ENCODE peak calls at places on chromosomes 7 and 10, in ten cellular contexts. H is brain microvascular endothelial cell; E is BJ; R is epithelial cell of proximal tubule; L is CD4-positive, alpha-beta T cell; V is HFF-Myc; Y is endothelial cell of umbilical vein; Z is right lobe of liver; J is HL-60; G is endothelial cell. U is an unnamed sample.

GRCh38 chr7:84248267-84248666 is 53.7 kb upstream of the SEMA3A start:
- DNase-seq in Y (no peak), H (no peak), G (no peak), E (no peak), J (peak), V (no peak), L (no peak), R (no peak), Z (no peak), U (peak)

GRCh38 chr10:132464256-132465192 is 67.5 kb downstream of the PWWP2B start:
- DNase-seq in R (no peak), E (no peak), Z (peak), H (no peak), G (no peak), J (no peak), V (no peak), L (no peak), Y (no peak), U (no peak)

GRCh38 chr7:25216837-25217236 is 11.4 kb downstream of the NPVF start:
- DNase-seq in V (peak), J (no peak), L (no peak), Y (peak), H (no peak), Z (no peak), G (no peak), R (peak), E (peak), U (peak)

GRCh38 chr10:88343761-88344484 is 239.2 kb downstream of the RNLS start:
- DNase-seq in E (no peak), V (no peak), G (no peak), J (no peak), Z (no peak), Y (no peak), H (no peak), L (no peak), R (no peak), U (no peak)

GRCh38 chr7:55369427-55369826 is 4.3 kb downstream of the LANCL2 start:
- DNase-seq in E (peak), R (peak), L (no peak), Z (no peak), G (no peak), H (peak), J (no peak), Y (peak), V (peak), U (no peak)

GRCh38 chr7:95205821-95206220 is 118.5 kb downstream of the PON1 start:
- DNase-seq in Z (no peak), G (no peak), E (no peak), H (peak), R (peak), V (no peak), L (no peak), Y (no peak), J (no peak), U (no peak)

GRCh38 chr7:129213828-129214227 is 11.0 kb upstream of the AHCYL2 start:
- DNase-seq in H (no peak), R (no peak), G (no peak), J (peak), Z (no peak), V (no peak), E (no peak), Y (no peak), L (no peak), U (peak)

GRCh38 chr7:29919790-29920189 is 69.8 kb downstream of the SCRN1 start:
- DNase-seq in H (no peak), V (no peak), J (no peak), Z (no peak), Y (no peak), L (no peak), G (no peak), E (no peak), R (no peak), U (no peak)

GRCh38 chr7:38220452-38220851 is 42.4 kb downstream of the STARD3NL start:
- DNase-seq in Z (no peak), Y (no peak), H (no peak), L (no peak), J (no peak), E (no peak), R (no peak), V (no peak), G (no peak), U (no peak)

GRCh38 chr7:45160374-45160773 is 2.8 kb downstream of the RAMP3 start:
- DNase-seq in Y (no peak), J (no peak), V (no peak), Z (no peak), G (no peak), H (no peak), R (no peak), L (no peak), E (no peak), U (no peak)

GRCh38 chr10:99533496-99534455 is 1.0 kb downstream of the NKX2-3 start:
- DNase-seq in Z (no peak), H (no peak), Y (no peak), L (no peak), E (no peak), G (no peak), J (no peak), R (no peak), V (no peak), U (no peak)

GRCh38 chr10:52316005-52316404 is 1.9 kb downstream of the DKK1 start:
- DNase-seq in H (peak), Z (no peak), G (no peak), J (no peak), Y (peak), R (no peak), L (no peak), E (no peak), V (no peak), U (no peak)

GRCh38 chr7:158957507-158957900 is 101.1 kb downstream of the DYNC2I1 start:
- DNase-seq in Y (no peak), G (no peak), J (no peak), L (no peak), V (no peak), H (no peak), E (no peak), R (no peak), Z (no peak), U (no peak)

GRCh38 chr10:33114451-33114944 is 156.5 kb upstream of the ITGB1 start:
- DNase-seq in Z (no peak), E (no peak), V (no peak), G (no peak), Y (no peak), H (peak), L (no peak), R (no peak), J (no peak), U (no peak)

GRCh38 chr10:74587109-74587508 is 239.3 kb upstream of the KAT6B start:
- DNase-seq in L (no peak), G (no peak), Y (no peak), J (no peak), R (no peak), E (no peak), Z (no peak), H (no peak), V (no peak), U (no peak)

GRCh38 chr7:131328387-131329175 is 905 bp downstream of the MKLN1 start:
- DNase-seq in R (no peak), H (peak), V (no peak), Z (no peak), L (no peak), J (no peak), E (peak), Y (peak), G (no peak), U (peak)

GRCh38 chr7:139043823-139044812 is 8.3 kb upstream of the ZC3HAV1L start:
- DNase-seq in L (peak), H (no peak), R (no peak), J (peak), G (no peak), Y (peak), E (no peak), V (no peak), Z (peak), U (no peak)

GRCh38 chr10:127840884-127841283 is 51.9 kb downstream of the CLRN3 start:
- DNase-seq in G (no peak), L (no peak), E (no peak), J (no peak), V (no peak), Z (no peak), R (no peak), H (no peak), Y (no peak), U (no peak)

GRCh38 chr7:80098795-80099194 is 35.8 kb upstream of the GNAI1 start:
- DNase-seq in Z (no peak), E (no peak), Y (no peak), L (no peak), V (no peak), R (no peak), G (peak), J (no peak), H (no peak), U (no peak)

GRCh38 chr10:3225589-3225988 is 53.0 kb upstream of the PITRM1 start:
- DNase-seq in V (no peak), H (peak), Y (no peak), Z (no peak), L (no peak), G (no peak), E (peak), R (peak), J (no peak), U (no peak)

GRCh38 chr10:3224241-3224640 is 51.7 kb upstream of the PITRM1 start:
- DNase-seq in J (no peak), R (no peak), E (no peak), G (no peak), Z (no peak), Y (no peak), L (no peak), H (no peak), V (no peak), U (no peak)

GRCh38 chr10:3217853-3218252 is 45.3 kb upstream of the PITRM1 start:
- DNase-seq in E (no peak), Y (no peak), G (no peak), V (no peak), J (no peak), L (no peak), Z (no peak), H (no peak), R (no peak), U (no peak)

GRCh38 chr10:3220853-3221252 is 48.3 kb upstream of the PITRM1 start:
- DNase-seq in L (no peak), V (no peak), H (peak), Z (no peak), G (no peak), E (no peak), J (no peak), R (no peak), Y (no peak), U (no peak)

GRCh38 chr10:3222068-3222467 is 49.5 kb upstream of the PITRM1 start:
- DNase-seq in L (no peak), E (no peak), R (no peak), G (peak), V (no peak), J (no peak), Z (no peak), H (peak), Y (no peak), U (no peak)
- TF ChIP-seq CTCF in L (no peak), E (no peak), R (peak), G (no peak), V (peak), J (no peak), Z (no peak), H (peak), Y (no peak), U (peak)

GRCh38 chr10:110336111-110336721 is 31.5 kb upstream of the SMNDC1 start:
- DNase-seq in Y (peak), L (no peak), G (no peak), V (peak), R (peak), Z (no peak), E (peak), H (peak), J (no peak), U (no peak)
- TF ChIP-seq CTCF in Y (no peak), L (no peak), G (no peak), V (peak), R (no peak), Z (no peak), E (peak), H (peak), J (no peak), U (no peak)

GRCh38 chr10:77377034-77377433 is 260.6 kb downstream of the KCNMA1 start:
- DNase-seq in L (no peak), G (no peak), Z (no peak), Y (no peak), E (no peak), V (no peak), H (peak), J (no peak), R (no peak), U (no peak)

GRCh38 chr10:77378950-77379349 is 258.7 kb downstream of the KCNMA1 start:
- DNase-seq in V (no peak), H (no peak), G (no peak), J (no peak), E (no peak), Z (no peak), R (no peak), Y (no peak), L (no peak), U (no peak)

GRCh38 chr10:77374189-77374656 is 263.4 kb downstream of the KCNMA1 start:
- DNase-seq in R (no peak), E (no peak), V (no peak), Z (no peak), L (no peak), G (no peak), H (no peak), J (no peak), Y (no peak), U (no peak)

GRCh38 chr10:77380723-77381122 is 256.9 kb downstream of the KCNMA1 start:
- DNase-seq in H (no peak), Z (no peak), R (no peak), E (no peak), L (no peak), G (no peak), J (no peak), Y (no peak), V (no peak), U (no peak)

DNA sequence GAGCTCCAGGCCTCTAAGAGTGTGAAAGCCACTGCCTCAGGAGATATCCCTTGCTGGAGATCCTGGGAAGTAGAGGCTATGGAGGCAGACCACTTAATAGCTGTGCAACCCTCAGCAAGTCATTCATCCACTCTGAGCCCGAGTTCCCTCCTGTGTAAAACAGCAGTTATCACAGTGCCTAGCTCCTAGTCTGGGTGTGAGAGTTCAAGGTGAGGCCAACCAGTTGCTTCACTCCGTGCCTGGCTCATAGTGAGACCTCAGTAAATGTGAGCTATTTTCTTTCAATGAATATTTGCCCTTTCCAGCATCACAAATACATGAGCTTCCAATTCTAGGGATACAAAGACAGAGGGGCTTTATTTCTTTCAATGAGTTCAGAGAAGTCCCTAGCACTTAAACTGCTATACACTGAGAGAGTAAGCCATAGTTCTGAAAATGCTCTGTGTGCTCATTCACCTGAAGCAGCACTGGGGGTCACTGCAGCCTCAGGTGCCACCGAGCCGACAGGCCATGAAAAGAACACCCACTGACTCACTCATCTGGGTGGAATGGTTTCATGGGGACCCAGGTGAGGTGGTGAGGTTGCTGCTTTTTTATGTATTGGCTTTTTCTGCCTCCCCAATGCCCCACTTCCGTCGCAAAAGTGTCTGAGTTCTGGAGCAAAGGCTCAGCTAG is 259.8 kb downstream of the KCNMA1 start:
- DNase-seq in G (no peak), L (no peak), H (no peak), R (no peak), E (no peak), Y (no peak), J (no peak), V (no peak), Z (no peak), U (no peak)
- TF ChIP-seq CTCF in G (no peak), L (no peak), H (no peak), R (peak), E (no peak), Y (no peak), J (no peak), V (no peak), Z (peak), U (no peak)

GRCh38 chr7:108000875-108001758 is 1.8 kb downstream of the LAMB1 start:
- DNase-seq in J (no peak), L (no peak), R (no peak), G (peak), Y (peak), H (no peak), Z (peak), E (no peak), V (no peak), U (no peak)
- TF ChIP-seq CTCF in J (no peak), L (no peak), R (peak), G (no peak), Y (peak), H (peak), Z (no peak), E (peak), V (peak), U (no peak)

GRCh38 chr7:1810961-1811849 is 141.1 kb downstream of the ELFN1 start:
- DNase-seq in R (no peak), H (no peak), V (peak), J (peak), G (no peak), Z (no peak), E (no peak), Y (no peak), L (no peak), U (no peak)

GRCh38 chr7:1812693-1813393 is 142.8 kb downstream of the ELFN1 start:
- DNase-seq in G (no peak), Y (no peak), J (no peak), H (no peak), L (no peak), V (no peak), E (no peak), R (no peak), Z (no peak), U (peak)

GRCh38 chr7:1813394-1814088 is 143.5 kb downstream of the ELFN1 start:
- DNase-seq in G (no peak), Y (no peak), V (no peak), L (no peak), Z (no peak), H (no peak), E (no peak), R (no peak), J (no peak), U (no peak)

GRCh38 chr7:1810521-1810920 is 140.4 kb downstream of the ELFN1 start:
- DNase-seq in L (no peak), J (no peak), E (no peak), H (no peak), Y (no peak), R (no peak), V (no peak), G (no peak), Z (no peak), U (no peak)

DNA sequence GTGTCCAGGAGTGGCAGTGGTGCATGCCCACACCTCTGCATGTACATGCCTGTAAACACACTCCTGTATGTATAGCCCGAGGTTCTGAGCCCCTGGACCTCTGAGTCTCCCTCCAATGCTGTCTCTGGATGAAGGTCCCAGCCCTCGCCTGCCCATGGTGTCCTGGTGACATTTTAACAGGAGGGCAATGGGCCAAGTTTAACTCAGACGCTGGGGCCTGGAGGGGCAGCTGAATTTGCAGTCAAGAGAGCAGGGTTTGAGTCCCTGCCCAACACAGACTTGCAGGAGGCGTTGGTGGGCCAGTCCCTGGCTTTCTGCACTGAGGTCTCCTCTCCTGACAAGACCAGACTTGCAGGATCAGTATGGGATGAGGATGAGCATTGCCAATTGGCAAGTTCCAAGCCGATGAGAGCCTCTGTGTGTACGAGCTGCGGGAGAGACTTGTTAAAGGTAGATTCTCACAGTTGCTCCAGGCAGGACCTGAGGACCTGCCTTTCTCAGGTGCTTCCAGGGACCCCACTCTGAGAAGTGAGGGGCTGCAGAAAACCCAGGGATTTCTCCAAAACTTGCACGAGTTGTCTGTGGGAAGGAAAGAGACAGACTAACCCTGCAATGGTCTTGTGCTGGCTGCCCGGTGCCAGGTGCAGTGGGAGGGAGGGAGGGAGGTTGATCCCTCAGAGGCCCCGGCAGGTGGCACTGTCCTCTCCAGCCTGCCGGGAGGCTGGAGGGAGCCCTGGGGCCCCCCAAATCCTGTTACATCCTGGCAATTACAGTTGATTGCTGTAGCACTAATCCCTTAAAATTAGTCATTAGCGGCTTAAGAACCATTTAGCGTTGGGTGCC is 142.0 kb downstream of the ELFN1 start:
- DNase-seq in V (no peak), E (no peak), L (no peak), Y (no peak), Z (no peak), J (peak), H (no peak), R (no peak), G (no peak), U (peak)
- TF ChIP-seq CTCF in V (no peak), E (peak), L (no peak), Y (no peak), Z (peak), J (peak), H (peak), R (peak), G (no peak), U (peak)

DNA sequence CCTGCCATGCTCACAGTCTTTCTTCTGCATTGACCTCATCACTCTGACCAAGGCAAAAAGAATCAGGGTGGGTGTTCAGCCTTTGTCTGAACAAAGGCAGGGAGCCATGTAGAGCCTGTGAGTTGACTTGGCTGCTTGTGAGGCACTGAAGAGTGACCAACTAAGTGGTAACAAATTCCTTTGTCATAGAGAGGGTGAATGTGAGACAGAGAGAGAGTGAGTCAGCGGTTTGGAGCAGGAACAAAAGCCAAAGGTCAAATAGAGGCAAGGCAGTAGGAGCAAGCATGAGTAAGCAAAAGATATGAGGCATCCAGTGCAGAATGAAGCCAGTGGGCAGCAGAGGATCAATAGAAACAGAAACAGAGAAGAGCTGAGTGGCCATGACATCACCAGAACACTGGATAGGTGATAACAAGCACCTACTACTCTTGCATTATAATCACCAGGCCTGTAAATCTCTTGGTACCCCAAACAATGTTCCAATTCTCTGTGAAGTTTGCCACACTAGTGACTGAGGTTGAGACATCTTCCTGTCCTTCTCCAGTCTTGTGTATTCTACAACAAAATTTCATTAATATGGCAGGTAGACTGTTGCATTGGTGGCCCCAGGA is 116.2 kb upstream of the LAMB4 start:
- DNase-seq in R (peak), G (no peak), H (peak), J (no peak), E (peak), V (peak), Y (peak), L (no peak), Z (no peak), U (no peak)
- TF ChIP-seq CTCF in R (peak), G (no peak), H (peak), J (no peak), E (no peak), V (no peak), Y (no peak), L (no peak), Z (no peak), U (no peak)

U was measured in GM13977.